ENCODE peak calls at places on chromosomes 4 and X, in six cellular contexts. F is head of caudate nucleus, U is MG63, O is NT2/D1, Q is left ventricle myocardium inferior, H is T-helper 17 cell. J is an unnamed sample.

GRCh38 chr4:41339812-41340809 is 83.4 kb downstream of the UCHL1 start:
- DNase-seq in F (peak; percentile 56), U (peak; percentile 6), O (no peak), Q (no peak), H (no peak), J (no peak)

GRCh38 chr4:53899544-53900274 is 164.7 kb downstream of the CHIC2 start:
- DNase-seq in F (no peak), U (peak; percentile 48), O (no peak), Q (no peak), H (no peak), J (no peak)

GRCh38 chr4:20337261-20337664 is 85.6 kb downstream of the SLIT2 start:
- DNase-seq in F (peak; percentile 34), U (peak; percentile 27), O (no peak), Q (no peak), H (no peak), J (no peak)

GRCh38 chrX:826448-826847 is 195.9 kb downstream of the SHOX start:
- DNase-seq in F (no peak), U (peak; percentile 52), O (no peak), Q (no peak), H (no peak), J (no peak)

GRCh38 chr4:140239311-140239710 is 85.3 kb upstream of the MAML3 start:
- DNase-seq in F (no peak), U (no peak), O (no peak), Q (no peak), H (no peak), J (no peak)

GRCh38 chr4:77880784-77881183 is 18.2 kb downstream of the MRPL1 start:
- DNase-seq in F (no peak), U (no peak), O (no peak), Q (no peak), H (no peak), J (no peak)

GRCh38 chr4:187995322-187996207 is at the start of gene ZFP42:
- DNase-seq in F (no peak), U (no peak), O (no peak), Q (no peak), H (no peak), J (no peak)

GRCh38 chr4:149823770-149824221 is 8.2 kb upstream of the IQCM start:
- DNase-seq in F (no peak), U (peak; percentile 51), O (no peak), Q (no peak), H (no peak), J (no peak)

GRCh38 chrX:54427837-54428424 is 12.3 kb upstream of the TSR2 start:
- DNase-seq in F (no peak), U (no peak), O (no peak), Q (no peak), H (no peak), J (no peak)

GRCh38 chrX:107429090-107429489 is 20.4 kb upstream of the FRMPD3 start:
- DNase-seq in F (no peak), U (peak; percentile 19), O (peak; percentile 39), Q (no peak), H (no peak), J (no peak)

GRCh38 chr4:151553874-151554273 is 144.9 kb downstream of the FHIP1A start:
- DNase-seq in F (no peak), U (no peak), O (no peak), Q (no peak), H (no peak), J (no peak)

GRCh38 chr4:78056265-78057129 is 626 bp upstream of the FRAS1 start:
- DNase-seq in F (peak; percentile 72), U (peak; percentile 31), O (peak; percentile 73), Q (peak; percentile 70), H (no peak), J (peak; percentile 53)

GRCh38 chr4:93828332-93828829 is at the start of gene ATOH1:
- DNase-seq in F (peak; percentile 43), U (peak; percentile 2), O (peak; percentile 72), Q (no peak), H (no peak), J (no peak)

GRCh38 chr4:91621446-91621845 is 682.3 kb upstream of the GRID2 start:
- DNase-seq in F (no peak), U (no peak), O (no peak), Q (no peak), H (no peak), J (no peak)

GRCh38 chrX:153925739-153926593 is at the start of gene ARHGAP4:
- DNase-seq in F (no peak), U (no peak), O (no peak), Q (no peak), H (peak; percentile 29), J (no peak)

GRCh38 chr4:38856524-38857337 is at the start of gene TLR6:
- DNase-seq in F (peak; percentile 52), U (peak; percentile 10), O (peak; percentile 42), Q (no peak), H (peak; percentile 23), J (no peak)

GRCh38 chr4:147361726-147362125 is 119.2 kb upstream of the EDNRA start:
- DNase-seq in F (no peak), U (peak; percentile 41), O (no peak), Q (no peak), H (no peak), J (peak; percentile 41)

GRCh38 chr4:39976945-39977488 is 694 bp downstream of the PDS5A start:
- DNase-seq in F (peak; percentile 55), U (peak; percentile 32), O (no peak), Q (no peak), H (peak; percentile 37), J (peak; percentile 38)

GRCh38 chr4:7196731-7197130 is 4.4 kb downstream of the SORCS2 start:
- DNase-seq in F (no peak), U (no peak), O (no peak), Q (no peak), H (no peak), J (no peak)

GRCh38 chr4:120718979-120719566 is 203.5 kb downstream of the PRDM5 start:
- DNase-seq in F (no peak), U (peak; percentile 3), O (peak; percentile 9), Q (no peak), H (no peak), J (no peak)

GRCh38 chr4:167290684-167291083 is 56.4 kb upstream of the SPOCK3 start:
- DNase-seq in F (no peak), U (no peak), O (no peak), Q (no peak), H (no peak), J (no peak)

GRCh38 chr4:139853309-139853708 is 187.7 kb downstream of the MGST2 start:
- DNase-seq in F (no peak), U (no peak), O (peak; percentile 60), Q (no peak), H (no peak), J (no peak)

GRCh38 chr4:53592128-53592527 is 842 bp upstream of the LNX1 start:
- DNase-seq in F (no peak), U (no peak), O (no peak), Q (no peak), H (no peak), J (no peak)

GRCh38 chr4:3399277-3400194 is 42.2 kb upstream of the HGFAC start:
- DNase-seq in F (peak; percentile 34), U (peak; percentile 44), O (no peak), Q (peak; percentile 21), H (no peak), J (peak; percentile 11)

GRCh38 chrX:133897593-133898163 is 87.7 kb downstream of the GPC3 start:
- DNase-seq in F (no peak), U (no peak), O (no peak), Q (no peak), H (no peak), J (no peak)

GRCh38 chrX:142295190-142295589 is 90.1 kb upstream of the MAGEC2 start:
- DNase-seq in F (no peak), U (no peak), O (no peak), Q (no peak), H (no peak), J (no peak)

GRCh38 chrX:38860106-38861013 is 59.1 kb downstream of the MID1IP1 start:
- DNase-seq in F (no peak), U (no peak), O (no peak), Q (no peak), H (no peak), J (no peak)

GRCh38 chr4:41290486-41290885 is 33.8 kb downstream of the UCHL1 start:
- DNase-seq in F (no peak), U (no peak), O (no peak), Q (peak; percentile 31), H (no peak), J (peak; percentile 25)

GRCh38 chrX:45035071-45035470 is 162.1 kb downstream of the KDM6A start:
- DNase-seq in F (no peak), U (no peak), O (no peak), Q (no peak), H (no peak), J (no peak)

GRCh38 chr4:37623125-37623524 is 63.1 kb downstream of the RELL1 start:
- DNase-seq in F (no peak), U (no peak), O (no peak), Q (no peak), H (no peak), J (no peak)

GRCh38 chrX:15749642-15750610 is 11.9 kb downstream of the CA5B start:
- DNase-seq in F (no peak), U (peak; percentile 43), O (no peak), Q (peak; percentile 16), H (no peak), J (peak; percentile 20)

GRCh38 chrX:42220722-42221121 is 297.4 kb upstream of the CASK start:
- DNase-seq in F (no peak), U (no peak), O (no peak), Q (no peak), H (no peak), J (no peak)

GRCh38 chr4:6694177-6694901 is 661 bp downstream of the S100P start:
- DNase-seq in F (no peak), U (no peak), O (no peak), Q (no peak), H (no peak), J (no peak)

GRCh38 chr4:86918539-86919072 is 16.2 kb upstream of the AFF1 start:
- DNase-seq in F (no peak), U (no peak), O (no peak), Q (no peak), H (no peak), J (no peak)

GRCh38 chr4:94458682-94459081 is 6.9 kb downstream of the PDLIM5 start:
- DNase-seq in F (no peak), U (no peak), O (no peak), Q (no peak), H (no peak), J (no peak)

GRCh38 chrX:67353651-67354370 is 190.0 kb upstream of the AR start:
- DNase-seq in F (no peak), U (no peak), O (no peak), Q (no peak), H (no peak), J (no peak)

J was measured in heart right ventricle.